ENCODE peak calls at places on chromosomes 1 and 21, in six cellular contexts. K is T-cell, L is keratinocyte, T is NCI-H510A, Q is iris pigment epithelial cell, A is Panc1. U is an unnamed sample.

GRCh38 chr1:111234866-111235265 is 7.4 kb downstream of the CHI3L2 start:
- DNase-seq in K (no peak), L (no peak), T (no peak), Q (peak; percentile 59), A (no peak), U (no peak)

GRCh38 chr1:16971330-16972209 is 8.8 kb downstream of the MFAP2 start:
- DNase-seq in K (no peak), L (no peak), T (peak; percentile 61), Q (peak; percentile 21), A (no peak), U (no peak)

GRCh38 chr1:246005067-246005466 is 502.0 kb downstream of the SMYD3 start:
- DNase-seq in K (no peak), L (no peak), T (no peak), Q (peak; percentile 97), A (no peak), U (peak; percentile 40)

GRCh38 chr1:52424238-52424637 is 19.8 kb downstream of the PRPF38A start:
- DNase-seq in K (peak; percentile 24), L (no peak), T (no peak), Q (peak; percentile 45), A (no peak), U (no peak)

GRCh38 chr1:108747128-108747827 is 804 bp downstream of the STXBP3 start:
- DNase-seq in K (no peak), L (no peak), T (peak; percentile 55), Q (peak; percentile 93), A (peak; percentile 22), U (peak; percentile 72)

GRCh38 chr1:51189421-51190073 is 46.5 kb upstream of the RNF11 start:
- DNase-seq in K (peak; percentile 35), L (no peak), T (peak; percentile 38), Q (peak; percentile 71), A (peak; percentile 61), U (peak; percentile 76)

GRCh38 chr1:4495809-4496208 is 158.6 kb upstream of the AJAP1 start:
- DNase-seq in K (no peak), L (no peak), T (no peak), Q (no peak), A (no peak), U (no peak)

GRCh38 chr1:232877361-232877991 is 72.3 kb downstream of the MAP10 start:
- DNase-seq in K (no peak), L (no peak), T (no peak), Q (no peak), A (no peak), U (no peak)

GRCh38 chr1:205261946-205262668 is 34.4 kb downstream of the TMCC2 start:
- DNase-seq in K (no peak), L (no peak), T (no peak), Q (peak; percentile 73), A (no peak), U (no peak)

GRCh38 chr1:15426492-15427279 is 11.6 kb upstream of the CTRC start:
- DNase-seq in K (no peak), L (no peak), T (no peak), Q (peak; percentile 63), A (no peak), U (no peak)

GRCh38 chr1:55893155-55893554 is 678.0 kb upstream of the USP24 start:
- DNase-seq in K (no peak), L (no peak), T (no peak), Q (peak; percentile 80), A (no peak), U (no peak)

GRCh38 chr1:29186252-29186651 is 4.6 kb upstream of the SRSF4 start:
- DNase-seq in K (no peak), L (no peak), T (no peak), Q (peak; percentile 31), A (no peak), U (no peak)

GRCh38 chr1:2213576-2214505 is 14.3 kb upstream of the SKI start:
- DNase-seq in K (no peak), L (no peak), T (no peak), Q (peak; percentile 89), A (no peak), U (no peak)

GRCh38 chr1:157773723-157774350 is 3.1 kb downstream of the FCRL2 start:
- DNase-seq in K (no peak), L (no peak), T (no peak), Q (no peak), A (no peak), U (no peak)

GRCh38 chr1:2594001-2594640 is 7.5 kb downstream of the PRXL2B start:
- DNase-seq in K (no peak), L (no peak), T (no peak), Q (peak; percentile 21), A (no peak), U (no peak)

GRCh38 chr1:161420763-161421455 is 53.2 kb upstream of the CFAP126 start:
- DNase-seq in K (no peak), L (no peak), T (no peak), Q (no peak), A (no peak), U (no peak)

GRCh38 chr1:241485145-241485544 is 34.4 kb downstream of the FH start:
- DNase-seq in K (no peak), L (no peak), T (no peak), Q (no peak), A (no peak), U (no peak)

GRCh38 chr1:47629201-47629600 is 191.4 kb downstream of the FOXD2 start:
- DNase-seq in K (no peak), L (no peak), T (no peak), Q (no peak), A (no peak), U (no peak)

GRCh38 chr1:29752141-29752540 is 515.8 kb downstream of the PTPRU start:
- DNase-seq in K (no peak), L (no peak), T (no peak), Q (no peak), A (no peak), U (no peak)

GRCh38 chr1:245091818-245092637 is 62.8 kb upstream of the KIF26B start:
- DNase-seq in K (no peak), L (peak; percentile 69), T (no peak), Q (peak; percentile 99), A (peak; percentile 75), U (no peak)

GRCh38 chr1:245240648-245241165 is 85.9 kb downstream of the KIF26B start:
- DNase-seq in K (no peak), L (no peak), T (no peak), Q (no peak), A (no peak), U (no peak)

GRCh38 chr21:43908167-43908566 is 43.1 kb downstream of the AGPAT3 start:
- DNase-seq in K (no peak), L (no peak), T (no peak), Q (no peak), A (no peak), U (no peak)

GRCh38 chr1:77484926-77485325 is 197.5 kb downstream of the ZZZ3 start:
- DNase-seq in K (no peak), L (no peak), T (no peak), Q (no peak), A (no peak), U (no peak)

GRCh38 chr21:16891821-16892220 is 621.0 kb upstream of the CXADR start:
- DNase-seq in K (no peak), L (no peak), T (no peak), Q (peak; percentile 83), A (no peak), U (peak; percentile 58)

GRCh38 chr1:5947071-5947821 is 45.0 kb downstream of the NPHP4 start:
- DNase-seq in K (no peak), L (no peak), T (no peak), Q (no peak), A (no peak), U (no peak)

GRCh38 chr1:237672748-237673147 is 218.0 kb downstream of the ZP4 start:
- DNase-seq in K (no peak), L (no peak), T (no peak), Q (no peak), A (peak; percentile 7), U (no peak)

GRCh38 chr1:205423248-205423647 is 1.4 kb upstream of the LEMD1 start:
- DNase-seq in K (no peak), L (no peak), T (no peak), Q (no peak), A (no peak), U (no peak)

GRCh38 chr1:2914702-2915101 is 106.6 kb upstream of the ACTRT2 start:
- DNase-seq in K (no peak), L (no peak), T (no peak), Q (no peak), A (no peak), U (no peak)

GRCh38 chr1:232678185-232678886 is 48.4 kb upstream of the SIPA1L2 start:
- DNase-seq in K (no peak), L (peak; percentile 4), T (no peak), Q (no peak), A (no peak), U (no peak)

GRCh38 chr1:47656719-47657685 is 219.2 kb downstream of the FOXD2 start:
- DNase-seq in K (no peak), L (no peak), T (no peak), Q (peak; percentile 96), A (no peak), U (no peak)

GRCh38 chr1:186487163-186487562 is 26.2 kb upstream of the PDC start:
- DNase-seq in K (no peak), L (no peak), T (no peak), Q (peak; percentile 45), A (no peak), U (no peak)

GRCh38 chr1:157181790-157182189 is 43.6 kb upstream of the ETV3 start:
- DNase-seq in K (no peak), L (no peak), T (no peak), Q (no peak), A (no peak), U (no peak)

GRCh38 chr1:215146252-215146975 is 63.9 kb downstream of the KCNK2 start:
- DNase-seq in K (no peak), L (no peak), T (no peak), Q (peak; percentile 61), A (no peak), U (peak; percentile 12)

GRCh38 chr1:151858030-151858746 is 4.7 kb upstream of the THEM5 start:
- DNase-seq in K (no peak), L (no peak), T (no peak), Q (peak; percentile 44), A (no peak), U (no peak)

GRCh38 chr1:236751385-236751784 is 43.7 kb upstream of the MTR start:
- DNase-seq in K (no peak), L (no peak), T (no peak), Q (no peak), A (no peak), U (no peak)

GRCh38 chr1:55317673-55318072 is 102.5 kb upstream of the USP24 start:
- DNase-seq in K (no peak), L (no peak), T (no peak), Q (no peak), A (no peak), U (no peak)

GRCh38 chr1:234708700-234709395 is 98.9 kb upstream of the IRF2BP2 start:
- DNase-seq in K (no peak), L (peak; percentile 79), T (no peak), Q (no peak), A (no peak), U (no peak)

GRCh38 chr1:63651110-63651776 is 58.0 kb downstream of the PGM1 start:
- DNase-seq in K (peak; percentile 31), L (no peak), T (no peak), Q (peak; percentile 66), A (no peak), U (peak; percentile 5)